ENCODE peak calls at places on chromosomes 3 and 15, in four cellular contexts. Q is A549, U is fibroblast of lung, Z is HCT116. J is an unnamed sample.

GRCh38 chr3:46845397-46845859 is 17.8 kb downstream of the MYL3 start:
- DNase-seq in U (peak; percentile 72), Q (no peak), Z (no peak), J (peak; percentile 7)

GRCh38 chr3:134352031-134352671 is 22.1 kb downstream of the AMOTL2 start:
- DNase-seq in Q (no peak), Z (no peak), U (no peak), J (peak; percentile 71)

GRCh38 chr3:174270841-174271240 is 588.3 kb upstream of the NAALADL2 start:
- DNase-seq in Z (no peak), U (peak; percentile 81), Q (no peak), J (peak; percentile 6)

GRCh38 chr15:72227192-72227586 is 3.8 kb downstream of the PKM start:
- DNase-seq in Q (no peak), U (peak; percentile 79), Z (peak; percentile 59), J (peak; percentile 95)

GRCh38 chr15:64288577-64288976 is 67.4 kb downstream of the CSNK1G1 start:
- DNase-seq in U (peak; percentile 74), Z (no peak), Q (no peak), J (peak; percentile 21)

GRCh38 chr3:14472471-14473351 is 67.4 kb downstream of the GRIP2 start:
- DNase-seq in U (peak; percentile 88), Z (peak; percentile 32), Q (peak; percentile 73), J (peak; percentile 74)

GRCh38 chr3:156448300-156448699 is 106.6 kb downstream of the SSR3 start:
- DNase-seq in Q (peak; percentile 36), U (peak; percentile 50), Z (peak; percentile 46), J (peak; percentile 11)

GRCh38 chr15:28967071-28967470 is 81.3 kb downstream of the APBA2 start:
- DNase-seq in Z (no peak), Q (no peak), U (no peak), J (no peak)

GRCh38 chr3:171028025-171028778 is 1.7 kb upstream of the SLC2A2 start:
- DNase-seq in Q (no peak), Z (no peak), U (peak; percentile 86), J (peak; percentile 86)

GRCh38 chr15:79007066-79007465 is 62.2 kb upstream of the CTSH start:
- DNase-seq in Z (peak; percentile 57), U (peak; percentile 58), Q (peak; percentile 52), J (no peak)

GRCh38 chr3:119318871-119319270 is 24.7 kb downstream of the ARHGAP31 start:
- DNase-seq in Z (no peak), U (no peak), Q (no peak), J (no peak)

GRCh38 chr15:43212299-43212698 is 8.5 kb downstream of the EPB42 start:
- DNase-seq in Z (no peak), U (no peak), Q (no peak), J (no peak)

GRCh38 chr15:90001683-90002427 is 731 bp downstream of the ZNF710 start:
- DNase-seq in U (peak; percentile 75), Q (peak; percentile 75), Z (no peak), J (peak; percentile 59)

GRCh38 chr3:188904670-188905069 is 267.1 kb upstream of the TPRG1 start:
- DNase-seq in Q (no peak), U (peak; percentile 57), Z (no peak), J (peak; percentile 30)

GRCh38 chr15:51051776-51052175 is 42.9 kb downstream of the TNFAIP8L3 start:
- DNase-seq in Q (no peak), Z (no peak), U (no peak), J (peak; percentile 18)

GRCh38 chr3:13598926-13599886 is 50.3 kb downstream of the FBLN2 start:
- DNase-seq in Z (no peak), U (peak; percentile 28), Q (no peak), J (peak; percentile 54)

GRCh38 chr3:72593881-72594397 is 254.3 kb downstream of the SHQ1 start:
- DNase-seq in U (peak; percentile 66), Z (no peak), Q (no peak), J (no peak)

GRCh38 chr3:159609620-159610019 is 379.0 kb upstream of the IL12A start:
- DNase-seq in Q (no peak), U (no peak), Z (no peak), J (no peak)

GRCh38 chr3:127762077-127762786 is 60.1 kb downstream of the MGLL start:
- DNase-seq in Q (no peak), U (no peak), Z (no peak), J (no peak)

GRCh38 chr3:45480871-45481270 is 92.5 kb downstream of the LARS2 start:
- DNase-seq in Q (no peak), Z (no peak), U (no peak), J (no peak)

GRCh38 chr15:40906947-40907802 is 12.9 kb downstream of the VPS18 start:
- DNase-seq in Z (no peak), U (no peak), Q (no peak), J (peak; percentile 35)

GRCh38 chr3:187361835-187362234 is 6.3 kb upstream of the RTP4 start:
- DNase-seq in Z (no peak), U (no peak), Q (no peak), J (no peak)

GRCh38 chr15:67839929-67840746 is at the start of gene RNU6-1:
- DNase-seq in Z (peak; percentile 81), Q (peak; percentile 98), U (peak; percentile 95), J (peak; percentile 84)

GRCh38 chr3:65854606-65855304 is 184.0 kb downstream of the MAGI1 start:
- DNase-seq in Q (peak; percentile 13), U (no peak), Z (no peak), J (peak; percentile 36)

GRCh38 chr3:189305412-189305811 is 133.6 kb downstream of the TPRG1 start:
- DNase-seq in Q (no peak), Z (no peak), U (no peak), J (peak; percentile 56)

GRCh38 chr3:139128803-139129202 is 84.1 kb upstream of the PRR23C start:
- DNase-seq in U (no peak), Z (no peak), Q (no peak), J (peak; percentile 53)

GRCh38 chr15:25509697-25510096 is 70.9 kb upstream of the UBE3A start:
- DNase-seq in Z (no peak), Q (no peak), U (no peak), J (no peak)

GRCh38 chr3:17340693-17341092 is 401.7 kb downstream of the TBC1D5 start:
- DNase-seq in Z (no peak), U (no peak), Q (no peak), J (no peak)

GRCh38 chr3:30438121-30438520 is 168.3 kb upstream of the TGFBR2 start:
- DNase-seq in Z (no peak), Q (no peak), U (no peak), J (no peak)

GRCh38 chr3:189573004-189573403 is 58.2 kb upstream of the TP63 start:
- DNase-seq in U (no peak), Q (no peak), Z (no peak), J (no peak)

GRCh38 chr15:88913017-88913849 is at the start of gene MFGE8:
- DNase-seq in U (peak; percentile 66), Q (peak; percentile 87), Z (no peak), J (peak; percentile 81)

GRCh38 chr3:17420668-17421067 is 321.8 kb downstream of the TBC1D5 start:
- DNase-seq in Z (no peak), Q (no peak), U (peak; percentile 11), J (no peak)

DNA sequence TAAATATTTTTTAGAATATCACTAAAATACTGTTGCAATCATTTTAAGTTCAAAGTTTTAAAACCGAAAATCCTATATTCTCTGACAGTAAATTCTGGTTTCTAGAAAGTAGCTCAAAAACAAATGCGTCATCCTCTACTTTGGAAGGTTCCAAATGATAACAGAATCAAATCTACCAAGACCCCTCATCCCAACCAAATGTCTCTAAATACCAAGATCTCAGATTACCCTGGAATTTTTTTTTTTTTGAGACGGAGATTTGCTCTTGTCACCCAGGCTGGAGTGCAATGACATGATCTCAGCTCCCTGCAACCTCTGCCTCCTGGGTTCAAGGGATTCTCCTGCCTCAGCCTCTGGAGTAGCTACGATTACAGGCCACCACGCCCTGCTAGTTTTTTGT is 16.8 kb downstream of the TBL1XR1 start:
- DNase-seq in U (no peak), Q (no peak), Z (no peak), J (no peak)
- H3K4me2 ChIP-seq in U (no peak overlapping the region), Q (no peak overlapping the region), Z (no peak overlapping the region), J (no peak overlapping the region)

DNA sequence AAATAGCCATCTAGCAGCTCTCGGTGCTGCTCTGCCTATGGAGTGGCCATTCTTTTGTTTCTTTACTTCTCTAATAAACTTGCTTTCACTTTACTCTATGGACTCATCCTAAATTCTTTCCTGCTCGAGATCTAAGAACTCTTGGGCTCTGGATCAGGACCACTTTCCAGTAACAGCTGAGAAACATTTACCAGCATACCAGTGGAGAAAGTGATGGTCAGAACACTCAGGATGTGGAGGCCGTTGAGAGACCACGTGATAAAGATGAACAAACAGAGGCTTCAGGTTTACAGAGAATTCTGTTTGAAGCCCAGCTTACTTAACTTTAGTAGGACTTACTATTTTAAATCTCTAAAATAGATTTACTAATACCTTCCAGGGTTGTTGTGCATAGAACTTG is 57.0 kb downstream of the FRMD4B start:
- DNase-seq in U (no peak), Z (no peak), Q (no peak), J (no peak)
- TF ChIP-seq CTCF in U (no peak), Z (no peak), Q (no peak), J (no peak)

DNA sequence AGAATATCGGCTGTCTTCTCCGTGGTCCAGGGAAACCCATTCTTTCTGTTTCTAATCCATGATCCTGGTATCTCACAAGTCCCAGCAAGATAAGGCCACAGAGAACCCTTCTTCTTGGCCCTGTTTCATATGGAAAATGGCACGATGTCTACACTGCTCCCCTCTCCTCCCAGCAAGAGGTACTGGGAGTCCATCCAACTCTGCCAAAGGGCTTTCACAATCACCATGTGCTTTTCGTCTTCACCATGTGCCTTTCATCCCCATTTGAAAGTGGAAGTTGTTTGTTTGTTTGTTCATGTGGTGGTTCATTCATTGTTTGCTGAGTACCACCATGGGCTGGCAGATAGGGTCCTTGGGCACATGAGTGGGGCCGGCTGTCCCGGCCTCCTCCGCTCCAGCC is 5.5 kb downstream of the ITIH3 start:
- DNase-seq in Z (no peak), Q (no peak), U (peak; percentile 22), J (no peak)
- H3K27ac ChIP-seq in Z (no peak overlapping the region), Q (no peak overlapping the region), U (no peak overlapping the region), J (no peak overlapping the region)

DNA sequence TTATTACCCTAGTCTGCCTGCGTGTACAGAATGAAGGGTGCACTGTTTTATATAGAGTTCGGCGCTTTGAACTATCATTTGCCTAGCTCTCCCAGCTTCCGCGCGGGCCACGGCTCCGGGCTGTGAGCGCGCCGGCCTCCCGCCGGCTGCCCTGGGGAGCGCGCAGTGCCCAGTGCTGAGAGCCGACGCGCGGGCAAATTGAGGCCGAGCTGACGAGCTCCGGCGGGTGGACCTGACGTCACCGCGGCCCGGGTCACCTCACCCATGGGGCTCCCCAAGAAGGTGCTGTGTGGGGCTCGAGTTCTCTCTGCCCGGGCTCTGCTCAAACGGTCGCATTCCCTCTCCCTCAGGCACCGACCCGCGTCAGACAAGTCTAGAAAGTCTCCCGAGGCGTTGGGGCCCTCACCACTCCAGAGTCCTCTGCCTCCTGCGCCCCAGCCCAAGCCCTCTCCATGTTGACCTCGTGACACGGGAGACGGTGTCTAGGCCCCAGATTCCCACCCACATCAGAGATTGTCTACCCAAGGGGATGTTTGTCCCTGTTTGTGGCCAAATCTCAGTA is 7.7 kb downstream of the SOX2 start:
- DNase-seq in Q (no peak), Z (no peak), U (no peak), J (no peak)
- H3K4me2 ChIP-seq in Q (no peak overlapping the region), Z (no peak overlapping the region), U (no peak overlapping the region), J (no peak overlapping the region)

J was measured in mammary epithelial cell.